ENCODE peak calls at places on chromosomes 5 and 9, in nine cellular contexts. One of them, this sample, is unnamed.

GRCh38 chr5:107889387-107889786 is 218.7 kb upstream of the EFNA5 start:
- DNase-seq in stomach: no peak
- DNase-seq in sigmoid colon: no peak
- DNase-seq in HCT116: no peak
- DNase-seq in GM12892: no peak
- DNase-seq in breast epithelium: no peak
- DNase-seq in spleen: no peak
- DNase-seq in GM12878: no peak
- DNase-seq in endothelial cell of umbilical vein: no peak
- DNase-seq in this sample: no peak

GRCh38 chr5:157903117-157903450 is 44.1 kb upstream of the CLINT1 start:
- DNase-seq in endothelial cell of umbilical vein: no peak
- DNase-seq in GM12892: no peak
- DNase-seq in HCT116: no peak
- DNase-seq in breast epithelium: no peak
- DNase-seq in stomach: no peak
- DNase-seq in GM12878: no peak
- DNase-seq in sigmoid colon: no peak
- DNase-seq in spleen: no peak
- DNase-seq in this sample: no peak

GRCh38 chr9:107751522-107752235 is 262.1 kb upstream of the KLF4 start:
- DNase-seq in HCT116: peak
- DNase-seq in endothelial cell of umbilical vein: peak
- DNase-seq in GM12892: no peak
- DNase-seq in breast epithelium: peak
- DNase-seq in stomach: peak
- DNase-seq in GM12878: peak
- DNase-seq in sigmoid colon: no peak
- DNase-seq in spleen: no peak
- DNase-seq in this sample: no peak

GRCh38 chr5:180301253-180301652 is 9.4 kb upstream of the MAPK9 start:
- DNase-seq in HCT116: no peak
- DNase-seq in endothelial cell of umbilical vein: no peak
- DNase-seq in sigmoid colon: peak
- DNase-seq in breast epithelium: no peak
- DNase-seq in stomach: no peak
- DNase-seq in GM12878: no peak
- DNase-seq in spleen: no peak
- DNase-seq in GM12892: no peak
- DNase-seq in this sample: no peak

GRCh38 chr5:177300236-177300880 is 3.2 kb downstream of the RAB24 start:
- DNase-seq in spleen: peak
- DNase-seq in GM12892: peak
- DNase-seq in GM12878: peak
- DNase-seq in breast epithelium: no peak
- DNase-seq in stomach: peak
- DNase-seq in HCT116: no peak
- DNase-seq in sigmoid colon: peak
- DNase-seq in endothelial cell of umbilical vein: peak
- DNase-seq in this sample: no peak

GRCh38 chr5:145962001-145962400 is 25.6 kb downstream of the SH3RF2 start:
- DNase-seq in GM12878: no peak
- DNase-seq in breast epithelium: no peak
- DNase-seq in HCT116: no peak
- DNase-seq in GM12892: no peak
- DNase-seq in spleen: no peak
- DNase-seq in endothelial cell of umbilical vein: no peak
- DNase-seq in stomach: no peak
- DNase-seq in sigmoid colon: no peak
- DNase-seq in this sample: no peak

GRCh38 chr9:98884849-98885248 is 58.9 kb upstream of the COL15A1 start:
- DNase-seq in spleen: no peak
- DNase-seq in breast epithelium: no peak
- DNase-seq in stomach: no peak
- DNase-seq in sigmoid colon: no peak
- DNase-seq in GM12878: no peak
- DNase-seq in GM12892: no peak
- DNase-seq in HCT116: no peak
- DNase-seq in endothelial cell of umbilical vein: no peak
- DNase-seq in this sample: no peak

GRCh38 chr9:97714435-97714834 is 17.3 kb upstream of the XPA start:
- DNase-seq in HCT116: no peak
- DNase-seq in breast epithelium: no peak
- DNase-seq in stomach: no peak
- DNase-seq in sigmoid colon: no peak
- DNase-seq in GM12878: no peak
- DNase-seq in spleen: no peak
- DNase-seq in GM12892: no peak
- DNase-seq in endothelial cell of umbilical vein: no peak
- DNase-seq in this sample: no peak

GRCh38 chr5:322281-322941 is 897 bp downstream of the AHRR start:
- DNase-seq in GM12892: peak
- DNase-seq in HCT116: no peak
- DNase-seq in spleen: no peak
- DNase-seq in GM12878: no peak
- DNase-seq in stomach: no peak
- DNase-seq in sigmoid colon: no peak
- DNase-seq in endothelial cell of umbilical vein: peak
- DNase-seq in breast epithelium: no peak
- DNase-seq in this sample: no peak

DNA sequence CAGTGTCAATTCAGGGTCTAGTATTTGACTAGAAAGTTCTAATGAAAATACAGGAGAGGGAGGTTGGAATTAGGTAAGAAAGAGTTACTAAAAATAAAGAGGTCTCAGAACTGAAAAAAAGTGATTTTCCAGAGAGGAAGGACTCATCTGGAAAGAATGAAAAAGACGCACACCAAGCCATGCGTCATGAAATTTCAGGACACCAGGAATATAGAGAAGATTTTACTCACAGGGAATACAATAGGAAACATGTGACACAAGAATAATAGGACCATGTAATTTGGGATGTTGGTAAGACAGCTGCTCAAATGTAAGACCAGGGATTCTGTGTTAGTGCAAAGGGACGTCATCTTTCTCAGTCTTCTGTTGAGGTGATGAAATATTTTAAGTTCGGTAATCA is 224.7 kb downstream of the GDNF start:
- DNase-seq in sigmoid colon: no peak
- DNase-seq in breast epithelium: no peak
- DNase-seq in endothelial cell of umbilical vein: peak
- DNase-seq in HCT116: no peak
- DNase-seq in stomach: no peak
- DNase-seq in GM12892: no peak
- DNase-seq in spleen: no peak
- DNase-seq in GM12878: no peak
- DNase-seq in this sample: no peak
- TF ChIP-seq POLR2AphosphoS5 in sigmoid colon: no peak
- TF ChIP-seq POLR2AphosphoS5 in breast epithelium: no peak
- TF ChIP-seq POLR2AphosphoS5 in endothelial cell of umbilical vein: no peak
- TF ChIP-seq POLR2AphosphoS5 in HCT116: no peak
- TF ChIP-seq POLR2AphosphoS5 in stomach: no peak
- TF ChIP-seq POLR2AphosphoS5 in GM12892: no peak
- TF ChIP-seq POLR2AphosphoS5 in spleen: no peak
- TF ChIP-seq POLR2AphosphoS5 in GM12878: no peak
- TF ChIP-seq POLR2AphosphoS5 in this sample: no peak

DNA sequence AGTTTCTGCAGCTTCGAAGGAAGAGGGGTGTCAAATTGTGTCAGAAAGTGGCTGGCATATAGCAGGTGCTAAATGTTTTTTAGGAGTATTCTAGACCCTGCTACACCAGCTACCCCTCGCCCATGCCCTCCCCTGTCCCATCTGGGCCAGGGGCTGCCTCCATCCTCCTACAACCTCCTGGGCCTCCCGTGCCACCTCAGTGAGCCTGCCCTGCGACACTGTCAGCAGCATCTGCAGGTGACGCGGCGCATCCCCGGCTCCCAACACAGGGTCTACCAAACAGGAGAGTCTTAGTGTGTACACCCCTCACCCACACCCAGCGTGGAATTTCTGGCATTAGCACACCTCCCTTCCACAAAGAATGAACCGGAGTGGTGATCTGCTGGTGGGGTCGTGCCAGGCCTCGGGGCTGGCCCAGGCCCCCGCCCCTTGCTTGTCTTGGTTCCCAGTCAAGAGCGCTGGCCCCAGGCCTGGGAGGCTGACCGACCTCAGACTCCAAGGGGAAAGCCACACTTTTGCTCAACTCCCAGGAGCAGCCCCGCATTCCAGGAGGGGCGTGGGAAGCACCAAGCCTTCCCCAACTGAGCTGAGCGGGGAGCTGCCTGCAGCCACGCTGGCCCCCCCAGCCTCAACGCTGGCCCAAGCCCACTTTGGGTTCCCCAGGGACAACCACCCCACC is 55.2 kb downstream of the NEURL1B start:
- DNase-seq in HCT116: no peak
- DNase-seq in spleen: peak
- DNase-seq in endothelial cell of umbilical vein: no peak
- DNase-seq in breast epithelium: no peak
- DNase-seq in stomach: no peak
- DNase-seq in GM12892: no peak
- DNase-seq in sigmoid colon: no peak
- DNase-seq in GM12878: no peak
- DNase-seq in this sample: no peak
- TF ChIP-seq POLR2A in HCT116: no peak
- TF ChIP-seq POLR2A in spleen: no peak
- TF ChIP-seq POLR2A in endothelial cell of umbilical vein: no peak
- TF ChIP-seq POLR2A in breast epithelium: no peak
- TF ChIP-seq POLR2A in stomach: no peak
- TF ChIP-seq POLR2A in GM12892: no peak
- TF ChIP-seq POLR2A in sigmoid colon: no peak
- TF ChIP-seq POLR2A in GM12878: no peak
- TF ChIP-seq POLR2A in this sample: no peak

DNA sequence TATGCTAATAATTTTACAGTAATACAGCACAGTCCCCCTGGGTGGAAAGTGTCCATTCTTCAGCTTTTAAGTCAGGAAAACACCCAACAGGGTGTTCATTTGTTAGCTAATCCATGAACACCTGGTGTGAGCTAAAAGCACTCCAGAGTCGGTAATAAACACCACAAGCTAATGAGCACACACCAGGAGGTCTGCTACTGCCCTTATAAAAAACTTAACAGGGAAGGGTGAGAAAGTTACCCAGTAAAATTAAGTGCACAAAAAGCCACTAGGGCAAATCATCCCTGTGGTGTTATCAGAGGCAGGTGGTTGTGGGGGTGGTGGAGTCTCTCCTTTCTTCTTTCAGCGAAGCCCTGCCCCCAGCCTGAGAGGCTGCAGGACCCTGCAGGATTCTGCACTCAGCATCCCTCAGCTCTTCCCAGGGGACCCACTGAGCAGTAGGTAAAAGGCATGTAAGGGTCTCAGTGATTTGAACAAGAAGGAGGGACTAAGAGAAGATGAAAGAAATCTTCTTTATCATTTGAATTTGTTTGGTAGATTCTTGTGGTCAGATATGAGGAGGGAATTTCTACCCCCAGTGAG is 14.4 kb downstream of the GDNF start:
- DNase-seq in GM12878: no peak
- DNase-seq in HCT116: no peak
- DNase-seq in spleen: no peak
- DNase-seq in sigmoid colon: no peak
- DNase-seq in GM12892: no peak
- DNase-seq in stomach: no peak
- DNase-seq in breast epithelium: no peak
- DNase-seq in endothelial cell of umbilical vein: no peak
- DNase-seq in this sample: no peak
- TF ChIP-seq POLR2AphosphoS5 in GM12878: no peak
- TF ChIP-seq POLR2AphosphoS5 in HCT116: no peak
- TF ChIP-seq POLR2AphosphoS5 in spleen: no peak
- TF ChIP-seq POLR2AphosphoS5 in sigmoid colon: no peak
- TF ChIP-seq POLR2AphosphoS5 in GM12892: no peak
- TF ChIP-seq POLR2AphosphoS5 in stomach: no peak
- TF ChIP-seq POLR2AphosphoS5 in breast epithelium: no peak
- TF ChIP-seq POLR2AphosphoS5 in endothelial cell of umbilical vein: no peak
- TF ChIP-seq POLR2AphosphoS5 in this sample: no peak

GRCh38 chr5:112921031-112921832 is 795 bp downstream of the REEP5 start:
- DNase-seq in sigmoid colon: peak
- DNase-seq in breast epithelium: peak
- DNase-seq in endothelial cell of umbilical vein: peak
- DNase-seq in GM12892: peak
- DNase-seq in GM12878: no peak
- DNase-seq in spleen: peak
- DNase-seq in stomach: peak
- DNase-seq in HCT116: peak
- DNase-seq in this sample: peak

GRCh38 chr5:112918679-112919078 is 3.3 kb downstream of the REEP5 start:
- DNase-seq in endothelial cell of umbilical vein: no peak
- DNase-seq in stomach: no peak
- DNase-seq in spleen: no peak
- DNase-seq in breast epithelium: no peak
- DNase-seq in GM12878: no peak
- DNase-seq in sigmoid colon: no peak
- DNase-seq in HCT116: no peak
- DNase-seq in GM12892: no peak
- DNase-seq in this sample: no peak

GRCh38 chr5:112923148-112923917 is 1.3 kb upstream of the REEP5 start:
- DNase-seq in sigmoid colon: no peak
- DNase-seq in spleen: no peak
- DNase-seq in GM12878: peak
- DNase-seq in HCT116: no peak
- DNase-seq in GM12892: peak
- DNase-seq in breast epithelium: no peak
- DNase-seq in stomach: no peak
- DNase-seq in endothelial cell of umbilical vein: no peak
- DNase-seq in this sample: no peak

GRCh38 chr5:112923988-112924387 is 2.0 kb upstream of the REEP5 start:
- DNase-seq in spleen: peak
- DNase-seq in stomach: no peak
- DNase-seq in GM12878: no peak
- DNase-seq in endothelial cell of umbilical vein: no peak
- DNase-seq in HCT116: no peak
- DNase-seq in GM12892: no peak
- DNase-seq in sigmoid colon: no peak
- DNase-seq in breast epithelium: no peak
- DNase-seq in this sample: no peak

DNA sequence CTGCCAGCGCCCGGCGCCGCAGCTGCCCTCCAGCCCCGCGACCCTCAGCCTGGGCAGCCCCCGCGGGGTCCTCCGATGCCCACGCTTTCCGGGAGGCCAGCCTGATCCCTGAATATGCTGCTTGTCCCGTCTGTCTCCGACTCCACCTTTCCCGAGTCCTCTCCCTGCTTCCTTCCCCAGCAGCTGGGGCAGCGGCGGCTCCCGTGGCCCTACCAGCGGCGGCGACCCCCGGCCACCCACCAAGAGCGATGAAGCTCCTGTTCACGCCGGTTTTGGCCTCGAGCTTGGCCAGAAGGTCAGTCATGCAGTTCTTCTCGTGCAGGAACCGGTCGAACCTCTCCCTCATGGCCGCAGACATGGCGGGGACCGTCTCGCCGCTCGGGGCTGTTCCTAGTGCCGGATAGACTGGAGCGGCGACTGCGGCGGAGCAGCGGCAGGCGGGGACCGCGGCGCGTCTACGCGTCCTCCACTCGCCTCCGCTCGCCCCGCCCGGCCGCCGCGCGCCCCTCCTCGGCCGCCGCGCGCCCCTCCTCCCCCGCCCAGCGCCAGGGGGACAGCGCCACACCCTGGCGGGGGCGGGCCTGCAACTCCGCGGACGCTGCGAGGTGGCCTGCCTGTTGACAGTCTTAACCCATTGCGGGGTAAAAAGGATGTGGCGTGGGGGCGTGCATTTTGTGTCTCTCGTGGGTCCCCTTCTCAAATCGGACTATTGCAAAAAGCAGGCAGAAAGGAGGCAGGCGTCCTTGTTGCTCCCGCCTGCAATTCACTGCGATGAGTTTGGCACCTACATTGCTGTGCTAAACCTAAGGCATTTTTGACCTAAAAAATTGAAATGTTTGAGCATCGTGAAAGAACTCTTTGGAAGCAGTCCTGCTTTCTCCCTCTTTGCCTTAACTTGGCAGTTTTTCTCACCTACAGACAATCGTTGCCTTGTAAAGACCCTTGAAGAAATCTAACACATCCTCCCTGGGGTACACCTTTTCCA is at the start of gene REEP5:
- DNase-seq in sigmoid colon: peak
- DNase-seq in stomach: peak
- DNase-seq in HCT116: peak
- DNase-seq in spleen: peak
- DNase-seq in GM12892: peak
- DNase-seq in endothelial cell of umbilical vein: peak
- DNase-seq in breast epithelium: peak
- DNase-seq in GM12878: no peak
- DNase-seq in this sample: peak
- TF ChIP-seq POLR2A in sigmoid colon: peak
- TF ChIP-seq POLR2A in stomach: no peak
- TF ChIP-seq POLR2A in HCT116: peak
- TF ChIP-seq POLR2A in spleen: peak
- TF ChIP-seq POLR2A in GM12892: peak
- TF ChIP-seq POLR2A in endothelial cell of umbilical vein: peak
- TF ChIP-seq POLR2A in breast epithelium: peak
- TF ChIP-seq POLR2A in GM12878: peak
- TF ChIP-seq POLR2A in this sample: peak